ENCODE peak calls at places on chromosomes 3 and 15, in five cellular contexts. U is fibroblast of lung, C is HepG2, K is GM12864, W is neural crest cell. A is an unnamed sample.

GRCh38 chr15:81280696-81281095 is 43.2 kb downstream of the STARD5 start:
- DNase-seq in C (no peak), W (no peak), U (no peak), K (no peak), A (no peak)

GRCh38 chr15:93865610-93866009 is 365.8 kb upstream of the MCTP2 start:
- DNase-seq in K (no peak), W (no peak), U (no peak), C (no peak), A (no peak)

GRCh38 chr3:178388473-178388872 is 147.8 kb upstream of the KCNMB2 start:
- DNase-seq in U (no peak), W (no peak), C (no peak), K (no peak), A (no peak)

GRCh38 chr3:199815-200214 is 3.3 kb downstream of the CHL1 start:
- DNase-seq in U (no peak), K (no peak), C (no peak), W (no peak), A (no peak)

GRCh38 chr15:80929225-80929624 is 60.4 kb downstream of the MESD start:
- DNase-seq in W (no peak), C (no peak), K (no peak), U (peak; percentile 65), A (no peak)

GRCh38 chr15:41810651-41811431 is 17.1 kb upstream of the JMJD7 start:
- DNase-seq in C (no peak), W (no peak), U (no peak), K (no peak), A (no peak)

GRCh38 chr15:81297580-81298575 is 26.1 kb downstream of the STARD5 start:
- DNase-seq in W (no peak), C (no peak), U (no peak), K (no peak), A (no peak)

GRCh38 chr3:173037840-173038483 is 103.1 kb downstream of the SPATA16 start:
- DNase-seq in K (no peak), U (no peak), W (no peak), C (no peak), A (no peak)

GRCh38 chr3:177610677-177611654 is 413.7 kb upstream of the TBL1XR1 start:
- DNase-seq in W (no peak), U (peak; percentile 65), C (peak; percentile 62), K (no peak), A (no peak)

GRCh38 chr3:100766069-100766468 is 56.8 kb downstream of the TFG start:
- DNase-seq in K (no peak), C (no peak), U (no peak), W (no peak), A (no peak)

GRCh38 chr15:68055224-68055705 is 1.1 kb downstream of the PIAS1 start:
- DNase-seq in U (peak; percentile 56), C (no peak), W (no peak), K (peak; percentile 84), A (peak; percentile 76)

GRCh38 chr3:36063992-36064391 is 316.3 kb upstream of the STAC start:
- DNase-seq in U (no peak), W (no peak), C (no peak), K (no peak), A (no peak)

GRCh38 chr3:43699864-43700263 is 9.1 kb downstream of the ABHD5 start:
- DNase-seq in W (no peak), C (no peak), U (no peak), K (peak; percentile 30), A (peak; percentile 36)

GRCh38 chr3:13186416-13186815 is 113.2 kb upstream of the IQSEC1 start:
- DNase-seq in K (no peak), U (no peak), W (no peak), C (no peak), A (no peak)

GRCh38 chr3:156620901-156621300 is 53.5 kb upstream of the TIPARP start:
- DNase-seq in U (no peak), W (no peak), K (no peak), C (no peak), A (no peak)

GRCh38 chr3:73542127-73542526 is 82.6 kb downstream of the PDZRN3 start:
- DNase-seq in W (no peak), K (no peak), U (no peak), C (no peak), A (no peak)

GRCh38 chr3:157351981-157352380 is 84.7 kb upstream of the PTX3 start:
- DNase-seq in W (no peak), U (no peak), C (no peak), K (no peak), A (no peak)

GRCh38 chr15:50044904-50045303 is 74.1 kb downstream of the ATP8B4 start:
- DNase-seq in U (no peak), W (no peak), K (no peak), C (no peak), A (no peak)

GRCh38 chr15:101114146-101114545 is 137.7 kb downstream of the CHSY1 start:
- DNase-seq in K (no peak), W (no peak), U (no peak), C (no peak), A (no peak)

GRCh38 chr15:73175382-73175781 is 123.1 kb downstream of the NEO1 start:
- DNase-seq in C (no peak), W (no peak), U (no peak), K (no peak), A (no peak)

GRCh38 chr3:66993082-66993481 is 5.0 kb upstream of the KBTBD8 start:
- DNase-seq in W (no peak), K (no peak), C (no peak), U (no peak), A (no peak)
- TF ChIP-seq CTCF in W (no peak), K (no peak), C (no peak), U (no peak), A (no peak)

GRCh38 chr15:64381000-64381751 is at the start of gene PCLAF:
- DNase-seq in K (peak; percentile 93), W (peak; percentile 90), C (peak; percentile 96), U (peak; percentile 93), A (peak; percentile 95)
- TF ChIP-seq CTCF in K (no peak), W (no peak), C (peak; percentile 65), U (no peak), A (no peak)

DNA sequence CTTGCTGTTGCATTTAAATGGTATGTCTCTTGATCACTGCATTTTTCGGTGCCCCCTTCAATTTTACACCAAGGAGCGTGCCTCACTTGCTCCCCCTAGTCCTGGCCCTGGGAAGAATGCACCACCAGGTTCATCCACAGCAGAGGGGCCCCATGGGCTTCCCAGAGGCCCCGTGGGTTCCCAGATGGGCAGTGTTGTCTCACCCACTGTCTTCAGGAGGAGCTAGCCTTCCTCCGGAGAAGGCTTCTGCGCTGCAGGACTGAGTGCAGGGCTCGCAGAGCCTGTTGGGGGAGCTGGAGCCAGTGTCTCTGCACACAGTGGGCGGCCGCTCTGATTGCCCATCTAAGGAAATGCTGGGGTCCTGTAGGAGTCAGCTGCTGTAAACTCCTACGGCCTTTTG is 45.9 kb downstream of the POLR2M start:
- DNase-seq in U (peak; percentile 8), C (no peak), W (no peak), K (no peak), A (no peak)
- TF ChIP-seq CTCF in U (no peak), C (no peak), W (no peak), K (no peak), A (no peak)

DNA sequence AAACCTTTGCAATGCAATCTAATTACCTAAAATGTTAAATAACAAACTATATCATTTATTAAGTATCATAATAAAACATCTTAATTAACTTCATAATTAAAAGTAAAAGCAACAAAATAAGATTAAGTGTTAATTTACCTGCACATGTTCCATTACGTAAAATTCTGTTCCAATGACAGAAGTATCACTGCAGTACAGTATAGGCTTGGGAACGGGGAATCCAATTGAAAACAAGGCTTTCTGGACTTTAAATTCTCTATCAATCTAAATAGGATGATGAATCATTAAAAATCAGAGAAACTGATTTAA is 17.1 kb downstream of the ACAD11 start:
- DNase-seq in U (no peak), C (no peak), K (no peak), W (no peak), A (no peak)
- TF ChIP-seq CTCF in U (no peak), C (no peak), K (no peak), W (peak; percentile 13), A (no peak)

DNA sequence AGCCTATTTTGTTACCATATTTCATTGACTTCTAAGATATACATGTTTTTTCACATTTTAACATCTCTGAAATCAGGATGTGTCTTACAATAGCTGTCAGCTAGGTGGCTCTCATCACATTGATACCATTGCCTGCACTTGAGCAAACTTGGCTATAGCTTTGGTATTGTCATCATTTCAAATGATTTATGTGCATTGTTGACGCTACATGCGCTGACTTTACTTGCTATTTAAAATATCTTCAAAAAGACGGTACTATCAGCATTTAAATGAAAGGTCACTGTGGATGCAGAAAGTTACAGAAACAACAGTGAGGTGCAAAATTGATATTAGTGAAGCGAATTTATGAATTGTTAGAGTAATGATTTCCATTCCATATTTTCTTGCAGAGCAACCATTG is 54.0 kb upstream of the ABHD2 start:
- DNase-seq in U (peak; percentile 45), W (no peak), K (no peak), C (peak; percentile 12), A (no peak)
- TF ChIP-seq CTCF in U (peak; percentile 56), W (peak; percentile 43), K (peak; percentile 22), C (peak; percentile 50), A (no peak)

GRCh38 chr3:148772835-148773234 is 54.8 kb upstream of the CPB1 start:
- DNase-seq in K (no peak), W (no peak), C (no peak), U (no peak), A (no peak)

GRCh38 chr3:148773805-148774204 is 53.8 kb upstream of the CPB1 start:
- DNase-seq in C (no peak), U (no peak), W (no peak), K (no peak), A (no peak)
- TF ChIP-seq CTCF in C (no peak), U (no peak), W (no peak), K (no peak), A (no peak)

GRCh38 chr15:28022181-28022580 is 76.9 kb downstream of the OCA2 start:
- DNase-seq in C (no peak), U (no peak), K (no peak), W (no peak), A (peak; percentile 6)

GRCh38 chr15:28020644-28021043 is 78.5 kb downstream of the OCA2 start:
- DNase-seq in K (no peak), U (no peak), C (no peak), W (no peak), A (peak; percentile 7)

GRCh38 chr15:28019594-28020320 is 79.4 kb downstream of the OCA2 start:
- DNase-seq in W (no peak), C (no peak), U (no peak), K (no peak), A (no peak)

GRCh38 chr15:28022961-28023360 is 76.2 kb downstream of the OCA2 start:
- DNase-seq in K (no peak), U (no peak), C (no peak), W (no peak), A (peak; percentile 12)

DNA sequence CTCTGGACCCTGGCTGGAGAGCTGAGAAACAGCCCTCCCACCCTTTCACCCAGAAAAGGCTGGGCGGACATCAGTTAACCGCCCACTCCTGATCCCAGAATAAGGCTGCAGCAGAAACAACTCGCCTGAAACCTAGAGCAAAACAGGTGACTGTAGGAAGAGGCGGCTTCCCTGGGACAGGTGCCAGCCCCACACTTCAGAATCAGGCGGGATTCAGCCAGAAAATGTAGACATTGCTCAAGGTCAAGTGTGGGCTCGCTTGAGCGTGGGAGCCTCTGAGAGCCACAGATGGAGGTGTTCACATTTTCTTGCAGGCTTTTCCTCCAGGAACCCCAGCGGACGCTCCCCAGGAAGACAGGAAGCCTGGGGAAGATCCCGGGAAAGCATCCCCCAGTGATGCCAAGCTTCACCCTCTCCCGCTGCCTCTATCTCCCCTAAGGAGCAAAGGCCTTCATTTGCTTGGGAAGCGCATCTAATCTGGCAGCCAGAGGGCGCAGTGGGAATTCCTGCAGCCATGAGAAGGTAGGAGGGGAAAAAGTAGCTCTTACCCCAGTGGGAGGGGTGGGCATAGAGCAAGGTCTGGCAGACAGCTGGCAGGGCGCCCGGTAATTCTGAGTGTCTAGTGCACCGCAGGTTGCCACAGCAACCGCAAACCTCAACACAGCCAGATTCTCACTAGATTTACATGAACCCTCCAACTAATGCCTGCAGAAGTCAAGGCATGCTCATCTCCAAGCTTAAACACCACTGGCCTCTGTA is 77.7 kb downstream of the OCA2 start:
- DNase-seq in W (no peak), U (peak; percentile 72), K (no peak), C (peak; percentile 83), A (peak; percentile 25)
- TF ChIP-seq CTCF in W (peak; percentile 55), U (peak; percentile 56), K (no peak), C (peak; percentile 84), A (no peak)